ENCODE peak calls at places on chromosomes 13 and 19, in eight cellular contexts. P is adrenal gland, C is H9, F is astrocyte of the cerebellum, Y is tibial nerve, X is WTC11, J is mesothelial cell of epicardium, Z is nephron progenitor cell. B is an unnamed sample.
A peak's percentile ranks its signal among the peaks of the same experiment; 100 is the strongest.

GRCh38 chr19:35206379-35206778 is 22.2 kb downstream of the FAM187B start:
- DNase-seq in P (no peak), C (no peak), F (no peak), Y (no peak), X (no peak), J (no peak), Z (no peak), B (peak; percentile 40)

GRCh38 chr13:40508112-40508511 is 158.3 kb downstream of the FOXO1 start:
- DNase-seq in P (no peak), C (no peak), F (peak; percentile 32), Y (no peak), X (no peak), J (no peak), Z (no peak), B (no peak)

GRCh38 chr13:73258396-73258795 is 199.6 kb downstream of the KLF5 start:
- DNase-seq in P (no peak), C (no peak), F (no peak), Y (no peak), X (no peak), J (no peak), Z (no peak), B (no peak)

GRCh38 chr13:94351292-94352000 is 128.0 kb downstream of the DCT start:
- DNase-seq in P (no peak), C (no peak), F (no peak), Y (no peak), X (no peak), J (no peak), Z (no peak), B (no peak)

GRCh38 chr19:58352760-58353671 is at the start of gene A1BG:
- DNase-seq in P (no peak), C (no peak), F (no peak), Y (no peak), X (no peak), J (no peak), Z (no peak), B (no peak)

GRCh38 chr19:49574206-49574755 is 6.1 kb downstream of the NOSIP start:
- DNase-seq in P (no peak), C (no peak), F (no peak), Y (no peak), X (no peak), J (no peak), Z (no peak), B (no peak)

GRCh38 chr13:20465218-20465879 is 60.3 kb downstream of the CRYL1 start:
- DNase-seq in P (peak; percentile 75), C (no peak), F (no peak), Y (no peak), X (no peak), J (no peak), Z (no peak), B (no peak)

GRCh38 chr13:30880151-30880551 is 25.9 kb upstream of the MEDAG start:
- DNase-seq in P (peak; percentile 34), C (no peak), F (no peak), Y (no peak), X (no peak), J (no peak), Z (no peak), B (no peak)

GRCh38 chr13:113835461-113836274 is 28.2 kb downstream of the GAS6 start:
- DNase-seq in P (peak; percentile 56), C (no peak), F (peak; percentile 43), Y (no peak), X (no peak), J (no peak), Z (peak; percentile 31), B (peak; percentile 47)

GRCh38 chr13:31528176-31528575 is 211.2 kb upstream of the RXFP2 start:
- DNase-seq in P (no peak), C (no peak), F (no peak), Y (no peak), X (no peak), J (no peak), Z (no peak), B (no peak)

GRCh38 chr19:35265126-35265995 is 3.4 kb upstream of the USF2 start:
- DNase-seq in P (peak; percentile 73), C (peak; percentile 22), F (no peak), Y (peak; percentile 12), X (peak; percentile 8), J (no peak), Z (no peak), B (no peak)

GRCh38 chr19:7476941-7477494 is 11.8 kb downstream of the PEX11G start:
- DNase-seq in P (no peak), C (no peak), F (no peak), Y (no peak), X (no peak), J (no peak), Z (no peak), B (peak; percentile 23)
- TF ChIP-seq CTCF in P (no peak), C (no peak), F (no peak), Y (no peak), X (no peak), J (no peak), Z (no peak), B (no peak)

GRCh38 chr13:48233097-48233885 is at the start of gene ITM2B:
- DNase-seq in P (peak; percentile 77), C (peak; percentile 80), F (no peak), Y (peak; percentile 53), X (peak; percentile 70), J (peak; percentile 58), Z (peak; percentile 77), B (peak; percentile 68)
- TF ChIP-seq CTCF in P (peak; percentile 25), C (peak; percentile 47), F (peak; percentile 28), Y (peak; percentile 68), X (no peak), J (no peak), Z (no peak), B (peak; percentile 56)

GRCh38 chr19:41930926-41931592 is 2.8 kb upstream of the ERFL start:
- DNase-seq in P (no peak), C (peak; percentile 84), F (no peak), Y (no peak), X (peak; percentile 76), J (no peak), Z (no peak), B (no peak)
- TF ChIP-seq CTCF in P (no peak), C (peak; percentile 85), F (peak; percentile 40), Y (no peak), X (peak; percentile 48), J (no peak), Z (peak; percentile 31), B (peak; percentile 44)

GRCh38 chr19:56660381-56661105 is 11.0 kb downstream of the ZNF835 start:
- DNase-seq in P (no peak), C (no peak), F (no peak), Y (no peak), X (no peak), J (no peak), Z (no peak), B (no peak)
- TF ChIP-seq CTCF in P (peak; percentile 23), C (peak; percentile 8), F (no peak), Y (no peak), X (no peak), J (no peak), Z (no peak), B (no peak)

GRCh38 chr19:2523630-2524311 is 47.8 kb downstream of the GADD45B start:
- DNase-seq in P (no peak), C (no peak), F (peak; percentile 79), Y (no peak), X (no peak), J (no peak), Z (no peak), B (no peak)
- TF ChIP-seq CTCF in P (peak; percentile 12), C (peak; percentile 7), F (peak; percentile 64), Y (peak; percentile 26), X (no peak), J (peak; percentile 32), Z (peak; percentile 21), B (no peak)

GRCh38 chr13:88823114-88823513 is 1151.9 kb downstream of the SLITRK5 start:
- DNase-seq in P (no peak), C (no peak), F (no peak), Y (no peak), X (no peak), J (no peak), Z (no peak), B (no peak)
- TF ChIP-seq CTCF in P (no peak), C (no peak), F (no peak), Y (no peak), X (no peak), J (no peak), Z (no peak), B (no peak)

DNA sequence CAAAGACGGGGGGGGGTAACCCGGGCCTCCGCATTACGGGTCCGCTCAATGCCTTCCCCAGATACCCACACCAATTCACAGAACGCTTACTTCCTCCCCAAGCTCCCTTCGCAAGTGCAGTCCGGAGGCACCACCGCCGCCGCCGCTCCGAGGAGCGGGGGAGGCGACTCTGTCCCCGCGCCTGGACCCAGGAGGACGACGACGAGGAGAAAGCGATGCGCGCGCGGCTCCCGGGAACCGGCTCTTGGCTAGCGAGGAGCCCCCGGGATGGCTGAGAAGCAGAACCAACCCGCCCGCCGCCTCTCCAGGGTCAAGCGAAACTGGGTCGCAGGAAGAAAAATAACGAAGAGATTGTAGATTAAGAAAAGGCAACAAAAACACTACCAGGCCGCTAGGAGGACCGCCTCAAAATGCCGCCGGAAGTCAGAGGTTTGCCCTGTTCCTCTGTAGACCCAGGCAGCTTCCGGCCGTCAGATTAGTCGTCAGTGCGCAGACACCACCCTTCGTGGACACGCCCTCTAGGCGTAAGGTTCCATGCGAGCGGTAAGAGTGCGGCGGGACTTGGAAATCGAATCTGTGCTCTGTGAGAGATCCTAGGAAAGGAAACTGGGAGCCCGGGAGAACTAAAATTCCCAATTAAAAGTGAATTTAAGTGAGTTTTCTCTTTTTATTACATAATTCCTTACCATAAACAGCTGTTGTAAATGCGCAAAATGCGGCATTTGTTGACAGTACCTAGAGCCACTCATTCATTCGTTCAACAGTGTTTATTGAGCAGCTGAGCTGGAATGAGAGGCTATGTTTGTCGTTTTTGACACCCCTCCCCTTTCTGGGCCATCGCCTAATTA is at the start of gene ZC3H13:
- DNase-seq in P (peak; percentile 94), C (peak; percentile 96), F (peak; percentile 93), Y (peak; percentile 83), X (peak; percentile 92), J (peak; percentile 81), Z (peak; percentile 87), B (peak; percentile 90)
- TF ChIP-seq CTCF in P (peak; percentile 73), C (peak; percentile 56), F (peak; percentile 48), Y (peak; percentile 27), X (no peak), J (peak; percentile 38), Z (peak; percentile 29), B (peak; percentile 13)

DNA sequence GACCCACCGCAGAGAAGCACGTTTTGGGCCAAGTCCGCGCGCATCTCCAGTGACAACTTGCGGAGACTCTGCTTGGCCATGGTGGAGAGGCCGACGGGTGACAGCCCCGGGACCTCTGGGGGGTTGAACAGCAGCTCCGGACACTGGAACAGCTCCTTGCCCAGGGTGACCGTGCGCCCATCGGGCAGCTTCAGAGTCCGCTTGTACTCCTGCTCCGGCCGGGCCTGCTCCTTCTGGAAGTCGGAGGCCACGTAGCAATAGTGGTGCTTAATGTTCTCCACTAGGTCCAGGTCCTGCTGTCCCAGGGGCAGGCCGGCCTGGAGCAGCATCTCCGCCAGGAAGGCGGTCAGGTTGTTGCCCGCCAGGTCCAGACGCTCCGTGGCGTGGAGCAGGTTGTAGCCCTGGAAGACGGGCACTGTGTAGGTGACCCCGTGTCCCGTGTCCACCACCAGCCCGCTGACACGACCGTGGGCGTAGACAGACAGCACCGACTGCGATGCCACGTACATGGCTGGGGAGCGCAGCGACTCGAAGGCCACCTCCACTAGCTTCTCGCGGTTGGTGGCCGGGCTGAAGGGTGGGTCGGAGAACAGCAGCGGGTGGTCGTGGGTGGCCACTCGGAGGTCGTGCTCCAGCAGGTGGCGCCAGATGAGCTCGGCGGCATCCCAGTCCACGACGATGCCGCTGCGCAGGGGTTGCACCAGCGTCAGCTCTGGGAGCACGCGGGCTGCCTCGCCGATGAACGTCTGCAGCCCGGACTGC is 743 bp downstream of the ACTL9 start:
- DNase-seq in P (no peak), C (peak; percentile 76), F (no peak), Y (no peak), X (peak; percentile 68), J (no peak), Z (peak; percentile 24), B (no peak)
- TF ChIP-seq CTCF in P (no peak), C (peak; percentile 68), F (no peak), Y (no peak), X (no peak), J (no peak), Z (no peak), B (peak; percentile 8)

B was measured in GM13977.